ENCODE peak calls at places on chromosomes 1 and 21, in ten cellular contexts. C is GM12865; R is fibroblast of lung; A is breast epithelium; Q is dorsolateral prefrontal cortex; L is CD8-positive, alpha-beta T cell; M is coronary artery; Y is Panc1; Z is prostate gland; P is HFF-Myc. H is an unnamed sample.

GRCh38 chr1:151989131-151989868 is 4.4 kb downstream of the S100A10 start:
- DNase-seq in C (no peak), R (peak), A (no peak), Q (no peak), L (peak), M (peak), Y (no peak), Z (peak), P (peak), H (no peak)

GRCh38 chr1:28592314-28593071 is 428 bp downstream of the RAB42 start:
- DNase-seq in C (no peak), R (no peak), A (no peak), Q (no peak), L (no peak), M (no peak), Y (no peak), Z (no peak), P (no peak), H (peak)

GRCh38 chr1:40315795-40316594 is 1.1 kb downstream of the COL9A2 start:
- DNase-seq in C (peak), R (no peak), A (no peak), Q (no peak), L (no peak), M (no peak), Y (no peak), Z (no peak), P (no peak), H (peak)

GRCh38 chr1:181141431-181141910 is 53.0 kb downstream of the IER5 start:
- DNase-seq in C (no peak), R (peak), A (no peak), Q (no peak), L (no peak), M (no peak), Y (peak), Z (no peak), P (no peak), H (no peak)

GRCh38 chr1:201614262-201615015 is 75.5 kb downstream of the NAV1 start:
- DNase-seq in C (no peak), R (no peak), A (no peak), Q (no peak), L (no peak), M (no peak), Y (no peak), Z (no peak), P (no peak), H (no peak)

GRCh38 chr1:229158317-229159294 is 112.3 kb upstream of the RAB4A start:
- DNase-seq in C (no peak), R (no peak), A (no peak), Q (no peak), L (no peak), M (no peak), Y (no peak), Z (no peak), P (no peak), H (no peak)

GRCh38 chr1:219185486-219186117 is 11.9 kb downstream of the LYPLAL1 start:
- DNase-seq in C (peak), R (no peak), A (no peak), Q (no peak), L (no peak), M (no peak), Y (no peak), Z (no peak), P (no peak), H (no peak)

GRCh38 chr1:227072991-227073390 is 132.9 kb downstream of the COQ8A start:
- DNase-seq in C (peak), R (peak), A (no peak), Q (no peak), L (no peak), M (no peak), Y (peak), Z (no peak), P (no peak), H (no peak)

GRCh38 chr1:1550087-1550486 is 9.7 kb upstream of the TMEM240 start:
- DNase-seq in C (no peak), R (no peak), A (no peak), Q (no peak), L (no peak), M (no peak), Y (no peak), Z (no peak), P (no peak), H (no peak)

GRCh38 chr1:178121883-178122282 is 28.0 kb downstream of the RASAL2 start:
- DNase-seq in C (no peak), R (peak), A (no peak), Q (no peak), L (no peak), M (no peak), Y (no peak), Z (no peak), P (no peak), H (no peak)

GRCh38 chr21:28393279-28393678 is 599.4 kb downstream of the LTN1 start:
- DNase-seq in C (peak), R (peak), A (no peak), Q (no peak), L (no peak), M (no peak), Y (no peak), Z (no peak), P (no peak), H (no peak)

GRCh38 chr1:100657876-100658715 is 61.4 kb upstream of the VCAM1 start:
- DNase-seq in C (no peak), R (peak), A (no peak), Q (no peak), L (no peak), M (no peak), Y (no peak), Z (no peak), P (no peak), H (no peak)

GRCh38 chr1:201376107-201376463 is 1.4 kb downstream of the TNNT2 start:
- DNase-seq in C (no peak), R (no peak), A (no peak), Q (no peak), L (no peak), M (no peak), Y (no peak), Z (no peak), P (no peak), H (no peak)

GRCh38 chr1:5975133-5975880 is 16.9 kb downstream of the NPHP4 start:
- DNase-seq in C (peak), R (peak), A (no peak), Q (peak), L (peak), M (no peak), Y (no peak), Z (peak), P (peak), H (no peak)

GRCh38 chr1:21626921-21627339 is 42.2 kb downstream of the RAP1GAP start:
- DNase-seq in C (no peak), R (no peak), A (no peak), Q (no peak), L (no peak), M (no peak), Y (no peak), Z (no peak), P (no peak), H (no peak)

GRCh38 chr1:35519432-35519831 is 37.8 kb downstream of the KIAA0319L start:
- DNase-seq in C (no peak), R (no peak), A (no peak), Q (no peak), L (no peak), M (no peak), Y (no peak), Z (no peak), P (no peak), H (no peak)

GRCh38 chr1:46647611-46648010 is 20.6 kb downstream of the ATPAF1 start:
- DNase-seq in C (no peak), R (no peak), A (no peak), Q (no peak), L (no peak), M (no peak), Y (no peak), Z (no peak), P (no peak), H (no peak)

GRCh38 chr1:209655832-209656231 is 3.6 kb upstream of the LAMB3 start:
- DNase-seq in C (no peak), R (no peak), A (no peak), Q (no peak), L (no peak), M (no peak), Y (no peak), Z (no peak), P (no peak), H (no peak)

GRCh38 chr21:44885615-44886014 is 12.1 kb upstream of the PTTG1IP start:
- DNase-seq in C (no peak), R (no peak), A (no peak), Q (no peak), L (no peak), M (no peak), Y (no peak), Z (no peak), P (no peak), H (no peak)

GRCh38 chr1:94050263-94050662 is 70.7 kb downstream of the ABCA4 start:
- DNase-seq in C (no peak), R (peak), A (no peak), Q (no peak), L (no peak), M (no peak), Y (no peak), Z (no peak), P (no peak), H (no peak)

GRCh38 chr1:172321429-172321828 is 99.1 kb upstream of the C1orf105 start:
- DNase-seq in C (no peak), R (peak), A (no peak), Q (no peak), L (no peak), M (no peak), Y (no peak), Z (no peak), P (peak), H (no peak)

GRCh38 chr1:94296018-94296417 is 58.6 kb upstream of the ARHGAP29 start:
- DNase-seq in C (no peak), R (peak), A (no peak), Q (no peak), L (no peak), M (no peak), Y (no peak), Z (no peak), P (no peak), H (no peak)

GRCh38 chr1:83901547-83902155 is 97.3 kb downstream of the TTLL7 start:
- DNase-seq in C (no peak), R (peak), A (no peak), Q (no peak), L (no peak), M (no peak), Y (peak), Z (peak), P (peak), H (no peak)

GRCh38 chr1:161390559-161390858 is 22.8 kb upstream of the CFAP126 start:
- DNase-seq in C (no peak), R (no peak), A (no peak), Q (no peak), L (no peak), M (no peak), Y (no peak), Z (no peak), P (no peak), H (no peak)

GRCh38 chr1:161388639-161389038 is 21.0 kb upstream of the CFAP126 start:
- DNase-seq in C (peak), R (no peak), A (no peak), Q (no peak), L (no peak), M (no peak), Y (no peak), Z (no peak), P (no peak), H (no peak)

GRCh38 chr1:161389691-161390558 is 22.2 kb upstream of the CFAP126 start:
- DNase-seq in C (peak), R (peak), A (peak), Q (peak), L (peak), M (peak), Y (peak), Z (peak), P (peak), H (peak)

GRCh38 chr1:161391611-161392010 is 23.9 kb upstream of the CFAP126 start:
- DNase-seq in C (no peak), R (no peak), A (no peak), Q (no peak), L (no peak), M (no peak), Y (no peak), Z (no peak), P (no peak), H (no peak)
- TF ChIP-seq CTCF in C (no peak), R (no peak), A (no peak), Q (no peak), L (no peak), M (no peak), Y (no peak), Z (no peak), P (no peak), H (no peak)

DNA sequence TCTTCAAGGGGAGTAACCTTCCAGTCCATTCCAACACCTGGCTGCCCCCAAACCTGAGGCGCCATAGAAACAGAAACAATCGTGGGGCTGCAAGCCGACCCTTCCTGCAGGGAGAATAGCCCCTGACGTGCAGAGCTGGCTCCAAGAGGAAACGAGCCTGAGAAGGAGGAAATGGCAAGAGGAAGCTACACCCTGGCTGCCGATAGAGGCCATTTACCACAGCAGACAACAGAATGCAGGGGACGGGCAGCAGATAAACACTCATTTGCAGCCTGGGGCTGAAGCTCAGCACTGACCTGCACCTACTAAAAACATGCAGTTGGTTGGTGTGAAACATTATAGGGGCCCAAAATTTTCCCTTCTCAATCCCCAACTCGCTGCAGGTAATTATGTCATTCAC is 8.7 kb upstream of the TDRD10 start:
- DNase-seq in C (peak), R (no peak), A (no peak), Q (no peak), L (no peak), M (no peak), Y (no peak), Z (no peak), P (no peak), H (peak)
- TF ChIP-seq CTCF in C (no peak), R (no peak), A (no peak), Q (no peak), L (no peak), M (no peak), Y (no peak), Z (no peak), P (no peak), H (no peak)

DNA sequence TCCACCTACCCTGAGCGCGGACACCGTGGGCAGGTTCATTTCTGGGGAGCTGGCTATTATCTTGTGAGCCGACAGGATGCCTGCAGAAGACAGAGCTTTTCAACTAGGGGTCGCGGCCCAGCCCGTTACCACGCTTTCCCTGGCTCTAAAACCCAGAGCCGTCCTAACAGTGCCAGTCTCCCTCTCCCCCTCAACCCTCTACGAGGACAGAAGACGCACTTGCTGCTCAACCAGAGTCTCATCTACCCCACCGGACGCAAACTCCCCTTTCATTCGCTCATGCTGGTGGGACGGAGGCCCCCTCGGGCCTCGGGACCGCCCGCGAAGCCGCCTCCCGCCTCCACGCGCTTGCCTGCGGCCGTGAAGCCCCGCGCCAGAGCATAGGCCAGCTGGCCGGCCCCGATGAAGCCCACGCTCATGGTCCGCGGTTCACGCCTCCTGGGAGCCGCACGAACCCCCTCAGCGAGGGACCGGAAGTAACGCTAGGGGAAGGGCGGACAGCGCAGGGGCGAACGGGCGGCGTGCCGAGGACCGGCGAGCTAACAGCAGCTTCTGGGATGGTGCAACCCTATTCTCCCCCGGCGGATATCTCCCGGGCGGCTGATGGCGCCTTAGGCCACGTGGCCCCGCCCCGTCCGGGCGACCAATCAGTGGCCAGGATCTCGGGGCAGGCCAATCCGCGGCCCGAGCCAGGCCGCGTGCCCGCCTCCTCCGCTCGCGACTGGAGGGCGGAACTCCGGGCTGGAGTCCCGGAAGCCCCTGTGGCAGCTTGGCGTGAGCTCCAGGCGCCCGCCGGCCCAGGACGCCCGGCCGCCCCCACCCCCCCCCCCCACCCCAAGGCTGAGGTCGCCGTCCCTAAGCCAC is at the start of gene PYCR2:
- DNase-seq in C (peak), R (peak), A (peak), Q (peak), L (peak), M (peak), Y (peak), Z (peak), P (peak), H (peak)
- TF ChIP-seq CTCF in C (no peak), R (no peak), A (no peak), Q (no peak), L (no peak), M (no peak), Y (no peak), Z (no peak), P (no peak), H (no peak)

DNA sequence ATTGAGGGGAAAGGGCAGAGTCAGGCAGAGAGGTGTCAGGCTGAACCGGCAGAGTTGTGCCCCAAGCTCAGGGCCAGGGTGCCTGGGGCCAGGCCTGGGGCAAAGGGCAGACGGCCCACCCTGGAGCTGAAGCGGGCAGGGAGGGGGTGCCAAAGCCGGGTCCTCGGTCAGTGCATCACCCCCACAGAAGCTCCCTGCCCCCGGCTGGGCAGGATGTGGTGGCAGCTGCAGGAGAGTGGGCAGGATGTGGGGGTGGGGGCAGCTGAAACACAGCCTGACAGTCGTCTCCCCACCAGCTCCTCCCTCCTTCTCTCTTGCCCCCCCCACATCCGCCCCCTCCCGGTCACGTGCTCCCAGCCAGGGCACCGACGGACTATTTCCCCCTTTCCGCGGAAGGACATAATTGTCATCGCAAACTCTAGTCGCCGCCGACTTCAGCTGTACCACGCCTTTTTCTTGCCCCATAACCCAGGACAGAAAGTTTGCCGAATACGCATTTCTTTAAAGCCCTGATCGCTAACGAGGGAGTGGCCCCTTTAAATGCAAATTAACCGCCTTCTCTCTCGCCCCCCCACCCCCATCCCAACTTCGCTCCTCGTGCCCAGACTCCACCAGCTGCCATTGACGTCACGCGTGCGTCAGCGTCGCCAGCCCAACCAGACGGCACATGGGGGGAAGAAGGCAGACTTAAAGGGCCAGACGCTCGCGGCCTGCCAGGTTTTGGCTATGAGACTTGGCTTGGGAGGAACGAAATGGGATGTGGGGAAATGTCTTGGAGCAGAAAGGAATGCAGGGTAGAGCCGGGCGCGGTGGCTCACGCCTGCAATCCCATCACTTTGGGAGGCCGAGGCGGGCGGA is 4.5 kb upstream of the MEF2D start:
- DNase-seq in C (peak), R (peak), A (peak), Q (peak), L (peak), M (peak), Y (peak), Z (peak), P (peak), H (peak)
- TF ChIP-seq CTCF in C (no peak), R (no peak), A (no peak), Q (peak), L (no peak), M (no peak), Y (no peak), Z (no peak), P (no peak), H (no peak)

GRCh38 chr1:150010388-150011115 is at the start of gene OTUD7B:
- DNase-seq in C (peak), R (peak), A (peak), Q (peak), L (peak), M (peak), Y (peak), Z (peak), P (no peak), H (peak)
- TF ChIP-seq CTCF in C (no peak), R (no peak), A (no peak), Q (peak), L (no peak), M (no peak), Y (no peak), Z (no peak), P (no peak), H (no peak)